ENCODE peak calls at places on chromosomes 2 and 18, in eight cellular contexts. O, G, N, C, I, P, D and Y are unnamed samples.

GRCh38 chr2:85175369-85176299 is 42.4 kb downstream of the TCF7L1 start:
- DNase-seq in O (peak), G (no peak), N (no peak), C (no peak), I (peak), P (peak), D (no peak), Y (no peak)

GRCh38 chr2:162103443-162104009 is 29.5 kb upstream of the DPP4 start:
- DNase-seq in O (no peak), G (no peak), N (no peak), C (peak), I (no peak), P (peak), D (no peak), Y (no peak)

GRCh38 chr2:11481789-11482472 is 16.0 kb upstream of the E2F6 start:
- DNase-seq in O (no peak), G (peak), N (no peak), C (no peak), I (no peak), P (no peak), D (no peak), Y (no peak)

GRCh38 chr18:78816916-78817315 is 162.7 kb upstream of the SALL3 start:
- DNase-seq in O (no peak), G (no peak), N (no peak), C (no peak), I (no peak), P (no peak), D (no peak), Y (no peak)

GRCh38 chr2:237222178-237222577 is 136.5 kb downstream of the COPS8 start:
- DNase-seq in O (no peak), G (no peak), N (no peak), C (no peak), I (no peak), P (no peak), D (no peak), Y (no peak)

GRCh38 chr18:12098389-12098788 is 4.7 kb downstream of the ANKRD62 start:
- DNase-seq in O (no peak), G (no peak), N (no peak), C (no peak), I (no peak), P (no peak), D (no peak), Y (no peak)

GRCh38 chr18:74963820-74964446 is 245.0 kb downstream of the PTGR3 start:
- DNase-seq in O (peak), G (peak), N (peak), C (peak), I (no peak), P (peak), D (no peak), Y (peak)

GRCh38 chr2:169676357-169676756 is 17.8 kb downstream of the CFAP210 start:
- DNase-seq in O (no peak), G (no peak), N (no peak), C (no peak), I (peak), P (no peak), D (no peak), Y (no peak)

GRCh38 chr2:108829916-108830315 is 43.3 kb downstream of the CCDC138 start:
- DNase-seq in O (no peak), G (no peak), N (no peak), C (no peak), I (no peak), P (no peak), D (no peak), Y (no peak)

GRCh38 chr2:136246086-136246669 is 128.2 kb upstream of the CXCR4 start:
- DNase-seq in O (peak), G (no peak), N (peak), C (peak), I (peak), P (no peak), D (peak), Y (no peak)

GRCh38 chr2:226327830-226328229 is 471.8 kb downstream of the IRS1 start:
- DNase-seq in O (peak), G (no peak), N (no peak), C (no peak), I (no peak), P (no peak), D (no peak), Y (no peak)

GRCh38 chr18:65091737-65092329 is 659.0 kb upstream of the CDH7 start:
- DNase-seq in O (no peak), G (no peak), N (no peak), C (peak), I (peak), P (peak), D (no peak), Y (no peak)

GRCh38 chr18:59219672-59220163 is at the start of gene GRP:
- DNase-seq in O (no peak), G (peak), N (no peak), C (no peak), I (no peak), P (peak), D (no peak), Y (no peak)

GRCh38 chr2:181239400-181239799 is 217.8 kb upstream of the ITGA4 start:
- DNase-seq in O (no peak), G (no peak), N (no peak), C (no peak), I (no peak), P (no peak), D (no peak), Y (no peak)

GRCh38 chr2:146734042-146734715 is 1110.7 kb upstream of the ACVR2A start:
- DNase-seq in O (peak), G (no peak), N (peak), C (no peak), I (peak), P (peak), D (no peak), Y (peak)

GRCh38 chr2:143434445-143434844 is 305.2 kb downstream of the ARHGAP15 start:
- DNase-seq in O (no peak), G (no peak), N (no peak), C (no peak), I (no peak), P (no peak), D (no peak), Y (no peak)

GRCh38 chr2:64112016-64112415 is 32.2 kb downstream of the PELI1 start:
- DNase-seq in O (no peak), G (no peak), N (no peak), C (no peak), I (no peak), P (no peak), D (no peak), Y (no peak)

GRCh38 chr2:40455661-40456060 is 3.8 kb upstream of the SLC8A1 start:
- DNase-seq in O (no peak), G (no peak), N (peak), C (no peak), I (no peak), P (no peak), D (no peak), Y (no peak)

GRCh38 chr2:15532996-15533395 is 28.1 kb downstream of the NBAS start:
- DNase-seq in O (no peak), G (no peak), N (no peak), C (no peak), I (no peak), P (no peak), D (no peak), Y (no peak)

GRCh38 chr2:151551556-151551955 is 141.9 kb downstream of the RIF1 start:
- DNase-seq in O (no peak), G (no peak), N (no peak), C (no peak), I (no peak), P (no peak), D (no peak), Y (no peak)

GRCh38 chr18:63828120-63828519 is 52.9 kb downstream of the SERPINB7 start:
- DNase-seq in O (no peak), G (no peak), N (no peak), C (no peak), I (no peak), P (no peak), D (no peak), Y (no peak)

GRCh38 chr2:200968735-200969134 is 5.3 kb upstream of the ORC2 start:
- DNase-seq in O (no peak), G (no peak), N (no peak), C (no peak), I (no peak), P (no peak), D (no peak), Y (no peak)